ENCODE peak calls at places on chromosomes 2 and 18, in six cellular contexts. One of them, this sample, is unnamed.

GRCh38 chr2:216183459-216183858 is 74.3 kb downstream of the XRCC5 start:
- DNase-seq in skeletal muscle cell: no peak
- DNase-seq in SK-N-MC: no peak
- DNase-seq in T-helper 22 cell: no peak
- DNase-seq in stimulated activated naive CD4-positive, alpha-beta T cell: no peak
- DNase-seq in WTC11: no peak
- DNase-seq in this sample: no peak

GRCh38 chr2:227378371-227378782 is 729 bp downstream of the TM4SF20 start:
- DNase-seq in T-helper 22 cell: no peak
- DNase-seq in stimulated activated naive CD4-positive, alpha-beta T cell: no peak
- DNase-seq in skeletal muscle cell: no peak
- DNase-seq in WTC11: no peak
- DNase-seq in SK-N-MC: no peak
- DNase-seq in this sample: no peak

GRCh38 chr2:240875228-240876034 is 6.8 kb downstream of the AGXT start:
- DNase-seq in T-helper 22 cell: no peak
- DNase-seq in stimulated activated naive CD4-positive, alpha-beta T cell: no peak
- DNase-seq in WTC11: no peak
- DNase-seq in skeletal muscle cell: no peak
- DNase-seq in SK-N-MC: no peak
- DNase-seq in this sample: no peak

GRCh38 chr18:13530879-13531387 is 195.4 kb downstream of the FAM210A start:
- DNase-seq in WTC11: peak; percentile 49
- DNase-seq in stimulated activated naive CD4-positive, alpha-beta T cell: peak; percentile 3
- DNase-seq in SK-N-MC: no peak
- DNase-seq in skeletal muscle cell: peak; percentile 1
- DNase-seq in T-helper 22 cell: no peak
- DNase-seq in this sample: no peak

GRCh38 chr18:79934311-79935097 is 16.9 kb downstream of the SLC66A2 start:
- DNase-seq in skeletal muscle cell: no peak
- DNase-seq in stimulated activated naive CD4-positive, alpha-beta T cell: no peak
- DNase-seq in T-helper 22 cell: no peak
- DNase-seq in SK-N-MC: no peak
- DNase-seq in WTC11: peak; percentile 23
- DNase-seq in this sample: no peak

GRCh38 chr2:47013383-47013782 is 97.8 kb upstream of the MCFD2 start:
- DNase-seq in stimulated activated naive CD4-positive, alpha-beta T cell: no peak
- DNase-seq in WTC11: no peak
- DNase-seq in SK-N-MC: no peak
- DNase-seq in T-helper 22 cell: no peak
- DNase-seq in skeletal muscle cell: no peak
- DNase-seq in this sample: no peak

GRCh38 chr2:25899404-25899925 is 21.2 kb upstream of the ASXL2 start:
- DNase-seq in stimulated activated naive CD4-positive, alpha-beta T cell: no peak
- DNase-seq in skeletal muscle cell: no peak
- DNase-seq in T-helper 22 cell: no peak
- DNase-seq in SK-N-MC: no peak
- DNase-seq in WTC11: no peak
- DNase-seq in this sample: no peak

GRCh38 chr2:235674116-235674515 is 180.3 kb downstream of the AGAP1 start:
- DNase-seq in stimulated activated naive CD4-positive, alpha-beta T cell: no peak
- DNase-seq in SK-N-MC: no peak
- DNase-seq in T-helper 22 cell: no peak
- DNase-seq in skeletal muscle cell: no peak
- DNase-seq in WTC11: no peak
- DNase-seq in this sample: no peak

GRCh38 chr2:202009019-202009481 is 24.6 kb upstream of the FZD7 start:
- DNase-seq in T-helper 22 cell: no peak
- DNase-seq in SK-N-MC: no peak
- DNase-seq in skeletal muscle cell: no peak
- DNase-seq in WTC11: no peak
- DNase-seq in stimulated activated naive CD4-positive, alpha-beta T cell: no peak
- DNase-seq in this sample: no peak

This sample was measured in NCI-H187 treated with DMSO at 0.1 percent for 48 hours.